ENCODE peak calls at places on chromosomes 6 and 20, in seven cellular contexts. A is ovary, V is Karpas-422, S is MM.1S, J is GM23248, R is GM12878, N is psoas muscle. T is an unnamed sample. For H3K4me1, the result is how much of the 10 kb centered on the place peaks cover.

GRCh38 chr6:141752677-141753076 is 380.0 kb upstream of the GJE1 start:
- DNase-seq in J (peak), A (no peak), N (no peak), V (peak), R (no peak), S (peak), T (no peak)

GRCh38 chr6:116444092-116444491 is 17.1 kb upstream of the CALHM6 start:
- DNase-seq in V (peak), R (no peak), J (peak), N (no peak), S (peak), A (no peak), T (peak)

GRCh38 chr6:28643017-28643740 is 117.5 kb downstream of the GPX5 start:
- DNase-seq in V (peak), S (peak), J (peak), R (peak), N (no peak), A (no peak), T (peak)

GRCh38 chr6:85418059-85418458 is 31.8 kb upstream of the NT5E start:
- DNase-seq in V (no peak), J (peak), A (no peak), S (no peak), N (no peak), R (no peak), T (no peak)

GRCh38 chr6:168439791-168440491 is 1.0 kb upstream of the SMOC2 start:
- DNase-seq in J (no peak), A (no peak), N (no peak), S (no peak), V (no peak), R (no peak), T (no peak)

GRCh38 chr20:37973059-37973910 is 60.0 kb downstream of the TTI1 start:
- DNase-seq in N (no peak), J (no peak), S (no peak), R (no peak), A (no peak), V (peak), T (no peak)

GRCh38 chr20:38473353-38473795 is 731 bp downstream of the RALGAPB start:
- DNase-seq in N (no peak), J (peak), V (peak), S (peak), R (no peak), A (no peak), T (no peak)

GRCh38 chr6:134537146-134537555 is 219.2 kb upstream of the SGK1 start:
- DNase-seq in N (no peak), A (no peak), V (no peak), R (no peak), J (peak), S (no peak), T (no peak)

GRCh38 chr6:148839044-148839443 is 92.2 kb downstream of the UST start:
- DNase-seq in J (no peak), R (no peak), N (no peak), V (no peak), A (no peak), S (no peak), T (no peak)

GRCh38 chr6:136767583-136768307 is 24.5 kb downstream of the MAP3K5 start:
- DNase-seq in R (no peak), J (no peak), N (no peak), S (no peak), V (no peak), A (no peak), T (no peak)

GRCh38 chr6:136763716-136764521 is 28.4 kb downstream of the MAP3K5 start:
- DNase-seq in A (no peak), V (peak), N (no peak), S (peak), R (peak), J (no peak), T (no peak)

GRCh38 chr6:136764522-136764993 is 27.7 kb downstream of the MAP3K5 start:
- DNase-seq in R (peak), A (no peak), V (peak), N (no peak), S (no peak), J (no peak), T (no peak)

GRCh38 chr6:136767103-136767502 is 25.2 kb downstream of the MAP3K5 start:
- DNase-seq in J (no peak), A (no peak), N (no peak), R (no peak), S (no peak), V (no peak), T (no peak)

DNA sequence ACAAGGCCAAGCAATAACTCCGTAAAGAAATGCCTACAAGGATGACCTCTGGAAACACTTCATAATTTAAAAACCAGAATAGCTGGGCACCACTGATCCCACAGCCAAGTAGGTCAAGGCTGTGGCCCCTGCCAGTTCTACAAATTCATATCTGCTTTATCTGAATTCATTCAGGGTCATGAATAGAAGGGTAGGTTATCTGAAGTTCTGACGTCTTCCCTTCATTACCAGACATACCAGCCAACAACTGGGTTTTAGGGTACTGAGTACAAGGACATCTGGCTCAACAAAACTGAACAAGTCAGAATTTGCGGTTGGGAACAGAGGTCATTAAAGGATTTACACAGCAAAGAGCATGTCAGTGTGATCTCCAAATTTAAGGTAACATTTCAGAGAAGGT is 26.0 kb downstream of the MAP3K5 start:
- DNase-seq in N (no peak), J (no peak), R (no peak), V (no peak), A (no peak), S (no peak), T (no peak)
- H3K4me1 ChIP-seq in N (under half), J (under half), R (half or more), V (under half), A (under half), S (half or more), T (under half)

GRCh38 chr6:39576556-39577303 is 148.5 kb downstream of the KIF6 start:
- DNase-seq in A (no peak), S (no peak), N (no peak), R (no peak), V (no peak), J (no peak), T (no peak)

GRCh38 chr6:39574991-39575390 is 150.2 kb downstream of the KIF6 start:
- DNase-seq in S (no peak), J (no peak), R (no peak), A (no peak), N (no peak), V (no peak), T (no peak)
- H3K4me3 ChIP-seq in S (no peak), J (no peak), R (no peak), A (no peak), N (no peak), V (no peak), T (no peak)

DNA sequence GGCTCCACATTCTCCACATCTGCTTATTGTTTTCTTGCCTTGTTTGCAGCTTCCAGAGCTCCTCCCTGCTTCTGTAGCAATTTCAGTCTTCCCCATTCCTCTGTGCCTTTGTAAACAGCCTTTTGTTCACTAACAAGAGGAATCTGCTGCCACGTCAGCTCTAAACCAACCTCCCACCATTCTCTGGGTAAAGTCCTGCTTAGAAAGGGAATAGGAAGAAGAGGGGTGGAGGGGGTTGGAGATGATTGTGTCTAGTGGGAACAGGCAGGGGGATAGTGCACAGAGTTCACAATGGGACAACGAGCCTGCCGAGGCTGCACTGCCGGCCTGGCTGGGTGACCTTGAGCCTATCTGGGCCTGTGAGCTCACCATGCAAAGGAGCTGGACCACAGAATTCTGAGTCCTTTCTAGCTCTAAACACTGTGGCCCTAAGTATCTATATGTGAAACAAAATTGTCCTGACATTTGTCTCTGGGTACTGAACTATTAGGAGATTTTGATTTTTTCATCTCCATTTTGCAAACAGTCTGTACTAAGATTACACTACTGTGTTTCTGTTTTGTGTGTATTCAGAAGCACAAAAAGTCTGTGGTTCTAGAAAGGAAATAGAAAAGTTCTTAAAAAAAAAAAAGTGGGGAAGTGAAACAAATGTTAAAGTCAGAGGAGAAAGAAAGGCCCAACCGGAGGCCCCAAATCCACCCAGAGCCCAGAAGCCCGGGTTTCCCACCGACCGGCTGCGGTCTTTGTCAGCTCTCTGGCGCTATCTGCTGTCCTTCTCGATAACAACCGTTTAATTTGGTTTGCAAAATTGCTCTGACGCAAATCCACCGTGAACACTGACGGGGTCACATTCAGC is 1.4 kb upstream of the PRND start:
- DNase-seq in R (peak), V (peak), J (peak), A (peak), S (peak), N (peak), T (peak)
- H3K27ac ChIP-seq in R (peak), V (peak), J (peak), A (peak), S (peak), N (no peak), T (no peak)

DNA sequence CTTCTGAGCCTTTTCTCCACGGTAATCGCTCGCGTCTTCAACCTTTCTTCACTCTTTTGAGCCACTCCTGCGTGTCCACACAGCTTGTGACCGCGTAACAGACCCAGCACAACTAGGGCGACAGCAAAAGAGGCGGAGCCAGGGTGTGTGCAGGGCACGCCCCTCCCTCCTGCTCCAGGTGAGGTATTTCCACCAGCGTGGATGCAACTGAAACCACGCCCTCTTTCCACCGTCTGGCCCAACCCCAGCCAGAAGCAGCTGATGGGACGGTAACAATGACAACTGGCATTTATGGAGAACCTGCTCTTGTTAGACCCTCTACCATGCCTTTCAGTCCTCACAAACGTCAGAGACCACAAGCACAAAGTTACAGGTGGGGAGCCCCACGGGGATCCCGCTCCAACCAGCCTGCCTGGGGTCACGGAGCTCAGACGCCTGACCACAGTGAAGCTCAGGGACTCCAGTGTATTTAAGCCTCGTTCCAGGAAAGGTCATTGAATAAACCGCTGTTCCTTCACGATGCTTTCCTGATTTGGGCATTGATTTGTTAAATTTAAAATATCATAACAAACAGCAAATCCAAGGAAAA is 2.0 kb downstream of the PXDC1 start:
- DNase-seq in V (no peak), S (no peak), A (no peak), J (no peak), R (no peak), N (no peak), T (no peak)
- H3K4me1 ChIP-seq in V (under half), S (under half), A (under half), J (under half), R (under half), N (half or more), T (under half)

DNA sequence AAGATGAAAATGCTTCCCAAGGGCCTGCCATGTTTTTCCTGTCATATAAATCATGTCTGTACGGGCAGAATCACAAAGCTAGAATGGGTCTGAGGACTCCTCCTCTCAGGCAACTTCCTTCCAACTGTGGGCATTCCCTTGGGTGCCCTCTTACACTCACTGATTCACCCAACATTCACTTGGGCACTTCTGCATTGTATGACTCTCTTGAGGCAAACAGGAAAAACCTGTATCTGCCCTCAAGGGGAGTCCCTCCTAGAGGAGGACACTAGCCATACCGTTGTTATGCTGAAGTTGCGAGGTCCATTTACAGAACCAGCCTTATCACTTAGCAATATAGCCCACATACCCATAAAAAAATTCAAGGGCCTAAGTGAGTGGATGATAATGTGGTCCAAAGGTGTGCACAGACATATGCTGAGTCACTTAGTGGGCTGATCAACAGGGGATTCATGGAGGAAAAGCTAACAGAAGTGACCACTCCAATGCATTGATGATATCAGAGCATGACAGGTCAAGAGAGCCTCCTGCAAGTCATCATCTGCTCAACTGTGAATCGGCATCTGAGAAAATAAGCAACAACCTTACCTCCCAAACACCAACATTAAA is 131.1 kb downstream of the ATXN1 start:
- DNase-seq in N (no peak), R (no peak), J (no peak), V (no peak), A (no peak), S (no peak), T (no peak)
- H3K4me3 ChIP-seq in N (no peak), R (no peak), J (no peak), V (no peak), A (no peak), S (no peak), T (no peak)

GRCh38 chr6:113596907-113597583 is 260.1 kb upstream of the MARCKS start:
- DNase-seq in J (peak), N (no peak), A (no peak), S (no peak), V (no peak), R (no peak), T (peak)
- H3K27ac ChIP-seq in J (no peak), N (peak), A (peak), S (no peak), V (no peak), R (no peak), T (peak)

T was measured in SJCRH30.